ENCODE peak calls at places on chromosome 11, in six cellular contexts. K is A549, G is HepG2, C is K562, T is H1, N is SK-N-SH. U is an unnamed sample.
A peak's percentile ranks its signal among the peaks of the same experiment; 100 is the strongest.

GRCh38 chr11:39724404-39724803 is 1735.0 kb downstream of the LRRC4C start:
- DNase-seq in C (no peak), K (no peak), N (peak; percentile 3), T (no peak), G (no peak), U (no peak)

GRCh38 chr11:128862913-128863660 is 4.0 kb downstream of the KCNJ1 start:
- DNase-seq in G (no peak), K (no peak), N (no peak), C (no peak), T (no peak), U (no peak)

GRCh38 chr11:37504925-37505324 is 906.9 kb upstream of the RAG2 start:
- DNase-seq in T (no peak), K (no peak), C (no peak), N (no peak), G (no peak), U (no peak)

GRCh38 chr11:57432714-57433163 is 5.8 kb upstream of the SLC43A3 start:
- DNase-seq in K (no peak), C (peak; percentile 93), N (no peak), G (no peak), T (no peak), U (no peak)

GRCh38 chr11:8070417-8071101 is 10.5 kb upstream of the TUB start:
- DNase-seq in C (peak; percentile 26), K (peak; percentile 34), T (no peak), N (peak; percentile 73), G (peak; percentile 20), U (peak; percentile 44)

GRCh38 chr11:74444173-74444832 is 23.0 kb downstream of the KCNE3 start:
- DNase-seq in G (no peak), T (no peak), N (no peak), K (no peak), C (no peak), U (no peak)

GRCh38 chr11:43101113-43101512 is 210.7 kb upstream of the API5 start:
- DNase-seq in C (no peak), N (no peak), K (no peak), T (no peak), G (no peak), U (no peak)

GRCh38 chr11:17765381-17766359 is 31.1 kb downstream of the KCNC1 start:
- DNase-seq in C (peak; percentile 30), N (peak; percentile 62), K (peak; percentile 17), G (no peak), T (no peak), U (no peak)

GRCh38 chr11:120977470-120977869 is 46.4 kb upstream of the TBCEL start:
- DNase-seq in T (no peak), G (no peak), N (no peak), K (no peak), C (no peak), U (no peak)

GRCh38 chr11:17408641-17409040 is 20.2 kb upstream of the KCNJ11 start:
- DNase-seq in G (no peak), T (no peak), N (no peak), K (no peak), C (no peak), U (no peak)

GRCh38 chr11:132610216-132610615 is 922.1 kb downstream of the OPCML start:
- DNase-seq in T (no peak), G (no peak), C (no peak), K (no peak), N (no peak), U (no peak)

GRCh38 chr11:57426754-57427691 is at the start of gene SLC43A3:
- DNase-seq in G (peak; percentile 19), K (no peak), C (peak; percentile 90), T (peak; percentile 83), N (peak; percentile 80), U (peak; percentile 86)

GRCh38 chr11:58003036-58003435 is 20.6 kb upstream of the OR9Q1 start:
- DNase-seq in C (no peak), T (no peak), N (no peak), G (no peak), K (no peak), U (no peak)

GRCh38 chr11:13923182-13923581 is 39.3 kb upstream of the SPON1 start:
- DNase-seq in G (no peak), C (no peak), N (no peak), K (no peak), T (no peak), U (no peak)

GRCh38 chr11:12418019-12418611 is 40.7 kb downstream of the PARVA start:
- DNase-seq in N (no peak), G (no peak), K (no peak), C (peak; percentile 26), T (no peak), U (no peak)

GRCh38 chr11:74685905-74686304 is 45.3 kb downstream of the CHRDL2 start:
- DNase-seq in N (no peak), C (no peak), T (no peak), K (no peak), G (no peak), U (no peak)

GRCh38 chr11:4991066-4991465 is 3.6 kb upstream of the OR51L1 start:
- DNase-seq in C (peak; percentile 61), N (no peak), T (no peak), G (no peak), K (peak; percentile 14), U (no peak)

GRCh38 chr11:120714448-120714847 is 202.9 kb downstream of the GRIK4 start:
- DNase-seq in G (no peak), C (no peak), N (no peak), T (no peak), K (no peak), U (peak; percentile 16)

GRCh38 chr11:40293655-40294342 is 1165.7 kb downstream of the LRRC4C start:
- DNase-seq in N (peak; percentile 82), C (peak; percentile 38), K (peak; percentile 82), T (peak; percentile 84), G (peak; percentile 61), U (peak; percentile 59)

GRCh38 chr11:14417186-14417585 is 58.2 kb upstream of the RRAS2 start:
- DNase-seq in N (no peak), C (no peak), G (no peak), K (no peak), T (no peak), U (no peak)

GRCh38 chr11:12717851-12718291 is 43.6 kb downstream of the TEAD1 start:
- DNase-seq in C (no peak), G (no peak), N (no peak), K (no peak), T (peak; percentile 43), U (no peak)

GRCh38 chr11:129417458-129417857 is 41.8 kb downstream of the BARX2 start:
- DNase-seq in C (no peak), K (no peak), N (no peak), T (no peak), G (no peak), U (no peak)

GRCh38 chr11:45383229-45383628 is 97.1 kb upstream of the SYT13 start:
- DNase-seq in K (no peak), G (no peak), N (no peak), C (no peak), T (no peak), U (peak; percentile 21)

GRCh38 chr11:26780686-26781085 is 58.8 kb upstream of the SLC5A12 start:
- DNase-seq in C (no peak), T (no peak), G (no peak), K (no peak), N (no peak), U (no peak)

GRCh38 chr11:73875380-73875779 is 1.3 kb downstream of the COA4 start:
- DNase-seq in K (no peak), C (no peak), G (no peak), T (no peak), N (no peak), U (no peak)

GRCh38 chr11:6988506-6988905 is 31.6 kb downstream of the ZNF214 start:
- DNase-seq in C (no peak), K (no peak), N (no peak), G (no peak), T (no peak), U (no peak)

GRCh38 chr11:6991227-6991626 is 28.9 kb downstream of the ZNF214 start:
- DNase-seq in N (no peak), K (no peak), T (no peak), C (no peak), G (no peak), U (no peak)

GRCh38 chr11:6995703-6996102 is 24.4 kb downstream of the ZNF214 start:
- DNase-seq in K (no peak), C (no peak), G (no peak), T (no peak), N (no peak), U (no peak)

GRCh38 chr11:6992026-6992425 is 28.1 kb downstream of the ZNF214 start:
- DNase-seq in N (no peak), G (no peak), C (no peak), T (no peak), K (no peak), U (no peak)

GRCh38 chr11:6992457-6993431 is 27.4 kb downstream of the ZNF214 start:
- DNase-seq in G (no peak), K (no peak), T (no peak), N (no peak), C (no peak), U (no peak)
- TF ChIP-seq EP300 in G (no peak), K (no peak), T (no peak), N (no peak), C (no peak), U (no peak)

GRCh38 chr11:114040706-114041211 is 18.8 kb upstream of the ZBTB16 start:
- DNase-seq in C (no peak), G (peak; percentile 27), K (peak; percentile 36), T (no peak), N (no peak), U (no peak)
- TF ChIP-seq EP300 in C (no peak), G (no peak), K (no peak), T (no peak), N (no peak), U (no peak)

GRCh38 chr11:123212406-123212805 is 17.4 kb upstream of the CLMP start:
- DNase-seq in K (no peak), N (no peak), G (no peak), C (no peak), T (no peak), U (no peak)

GRCh38 chr11:123214396-123214795 is 19.3 kb upstream of the CLMP start:
- DNase-seq in C (no peak), G (no peak), K (no peak), N (no peak), T (no peak), U (no peak)

GRCh38 chr11:123211134-123211879 is 16.3 kb upstream of the CLMP start:
- DNase-seq in N (peak; percentile 44), C (no peak), T (no peak), G (no peak), K (no peak), U (no peak)

GRCh38 chr11:123211981-123212380 is 16.9 kb upstream of the CLMP start:
- DNase-seq in K (no peak), C (no peak), N (no peak), T (peak; percentile 43), G (no peak), U (no peak)

GRCh38 chr11:123213307-123213708 is 18.3 kb upstream of the CLMP start:
- DNase-seq in C (no peak), G (no peak), K (no peak), T (peak; percentile 19), N (no peak), U (no peak)
- TF ChIP-seq EP300 in C (no peak), G (no peak), K (no peak), T (no peak), N (no peak), U (no peak)

GRCh38 chr11:92735039-92735438 is 234.4 kb upstream of the MTNR1B start:
- DNase-seq in K (no peak), T (no peak), G (no peak), C (peak; percentile 2), N (peak; percentile 6), U (no peak)
- TF ChIP-seq EP300 in K (no peak), T (no peak), G (no peak), C (no peak), N (no peak), U (no peak)

GRCh38 chr11:1738380-1738779 is 12.0 kb downstream of the IFITM10 start:
- DNase-seq in N (no peak), G (no peak), K (no peak), T (no peak), C (no peak), U (no peak)
- TF ChIP-seq EP300 in N (no peak), G (no peak), K (no peak), T (no peak), C (no peak), U (no peak)